ENCODE peak calls at places on chromosomes 6 and 20, in five cellular contexts. S, L, P, B and Z are unnamed samples. For H3K4me1 and H3K36me3, the result is how much of the 10 kb centered on the place peaks cover.

GRCh38 chr6:49551126-49551865 is 828 bp downstream of the C6orf141 start:
- DNase-seq in S (no peak), P (no peak), L (peak), B (no peak), Z (no peak)

GRCh38 chr20:8808180-8808535 is 260.7 kb upstream of the PLCB4 start:
- DNase-seq in S (peak), L (no peak), B (no peak), P (no peak), Z (no peak)

GRCh38 chr6:75991941-75992340 is 80.5 kb downstream of the IMPG1 start:
- DNase-seq in S (no peak), P (no peak), B (no peak), L (no peak), Z (no peak)

GRCh38 chr6:168641455-168641854 is 200.5 kb downstream of the SMOC2 start:
- DNase-seq in S (no peak), B (no peak), P (peak), L (no peak), Z (no peak)

GRCh38 chr6:156809034-156809433 is 31.9 kb downstream of the ARID1B start:
- DNase-seq in S (peak), P (peak), B (no peak), L (no peak), Z (no peak)

GRCh38 chr20:48618052-48618451 is 209.7 kb downstream of the PREX1 start:
- DNase-seq in S (no peak), L (peak), B (no peak), P (no peak), Z (peak)

GRCh38 chr6:50924758-50925157 is 106.1 kb downstream of the TFAP2B start:
- DNase-seq in P (no peak), L (no peak), B (no peak), S (no peak), Z (no peak)

GRCh38 chr6:106512048-106512957 is 117.0 kb downstream of the RTN4IP1 start:
- DNase-seq in B (peak), L (peak), S (peak), P (peak), Z (peak)

GRCh38 chr6:66048684-66049474 is 341.9 kb upstream of the EYS start:
- DNase-seq in P (no peak), L (no peak), S (no peak), B (no peak), Z (no peak)

GRCh38 chr20:761418-762381 is 6.6 kb downstream of the SLC52A3 start:
- DNase-seq in S (no peak), L (no peak), B (no peak), P (no peak), Z (no peak)

GRCh38 chr6:33030245-33030644 is 20.9 kb upstream of the HLA-DOA start:
- DNase-seq in P (no peak), S (no peak), B (no peak), L (no peak), Z (no peak)

GRCh38 chr6:33028220-33028849 is 18.9 kb upstream of the HLA-DOA start:
- DNase-seq in S (no peak), L (no peak), P (no peak), B (no peak), Z (no peak)

GRCh38 chr6:33034554-33034953 is 25.2 kb upstream of the HLA-DOA start:
- DNase-seq in B (no peak), P (no peak), S (no peak), L (no peak), Z (no peak)

GRCh38 chr6:33029297-33030184 is 20.1 kb upstream of the HLA-DOA start:
- DNase-seq in L (no peak), P (peak), B (no peak), S (no peak), Z (no peak)
- TF ChIP-seq CTCF in L (no peak), P (no peak), B (no peak), S (no peak), Z (no peak)

DNA sequence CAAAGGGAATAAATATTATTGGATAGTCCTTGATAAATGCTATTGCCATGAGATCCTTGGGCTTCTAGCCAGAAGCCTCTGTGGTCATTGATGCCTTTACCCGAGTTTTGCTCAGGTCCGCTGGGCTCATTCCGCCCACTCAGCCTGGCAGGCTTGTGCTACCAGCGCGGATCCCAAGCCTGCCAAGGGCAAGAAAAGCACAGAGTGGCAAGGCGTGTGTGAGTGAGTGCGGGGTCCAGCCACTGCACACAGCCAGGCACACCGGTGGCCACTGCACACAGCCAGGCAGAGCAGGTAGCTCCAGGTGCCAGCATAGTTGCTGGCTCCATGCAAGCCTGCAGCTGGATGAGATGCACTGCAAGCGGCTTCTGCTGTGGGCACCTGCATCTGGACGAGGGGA is 38.7 kb downstream of the STK38 start:
- DNase-seq in S (no peak), L (no peak), P (peak), B (no peak), Z (no peak)
- H3K4me1 ChIP-seq in S (under half), L (under half), P (under half), B (under half), Z (under half)

GRCh38 chr6:37221585-37222124 is 35.9 kb upstream of the TBC1D22B start:
- DNase-seq in L (no peak), P (no peak), S (no peak), B (no peak), Z (no peak)
- H3K36me3 ChIP-seq in L (under half), P (under half), S (under half), B (under half), Z (under half)

DNA sequence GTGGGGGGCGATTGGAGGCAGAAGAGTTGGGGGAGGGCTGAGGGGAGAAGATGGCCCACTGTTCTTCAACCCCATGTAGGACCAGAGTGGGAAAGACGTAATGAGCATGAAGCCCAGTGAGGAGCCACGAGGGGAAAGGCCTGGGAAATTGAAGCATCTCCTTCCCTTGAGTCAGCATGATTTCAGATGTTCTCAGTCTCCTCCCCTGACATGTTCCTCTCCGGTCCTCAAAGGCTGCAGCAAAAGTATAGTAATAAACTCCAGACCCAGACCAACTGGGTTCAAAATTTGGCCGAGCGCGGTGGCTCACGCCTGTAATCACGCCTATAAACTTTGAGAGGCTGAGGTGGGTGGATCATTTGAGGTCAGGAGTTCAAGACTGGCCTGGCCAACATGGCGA is 1.9 kb upstream of the NFKBIE start:
- DNase-seq in B (no peak), S (no peak), L (no peak), P (no peak), Z (no peak)
- TF ChIP-seq CTCF in B (no peak), S (no peak), L (no peak), P (no peak), Z (no peak)

GRCh38 chr6:44044154-44044539 is 83.1 kb downstream of the MRPL14 start:
- DNase-seq in L (peak), P (no peak), B (no peak), S (no peak), Z (no peak)
- H3K4me1 ChIP-seq in L (under half), P (under half), B (under half), S (under half), Z (under half)

DNA sequence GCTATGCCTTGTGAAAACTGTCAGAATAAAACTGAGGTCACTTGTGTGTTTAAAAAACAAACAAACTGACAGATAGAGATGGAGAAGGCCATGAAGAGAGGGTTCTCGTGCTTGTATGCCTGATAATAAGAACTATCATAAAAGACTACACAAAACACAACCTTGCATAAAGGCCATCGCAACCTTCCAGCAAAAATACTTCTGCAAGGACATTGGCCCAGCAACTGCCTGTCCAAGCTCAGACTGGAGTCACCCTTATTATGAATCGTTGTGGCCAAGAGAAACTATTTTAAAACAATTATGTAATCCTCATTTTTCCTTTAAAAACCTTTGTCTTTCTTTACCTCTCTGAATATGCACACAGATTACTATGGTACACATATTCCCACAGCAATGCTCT is 93.0 kb upstream of the SMLR1 start:
- DNase-seq in L (no peak), B (no peak), S (no peak), P (peak), Z (no peak)
- H3K36me3 ChIP-seq in L (under half), B (under half), S (under half), P (under half), Z (under half)

GRCh38 chr6:73898599-73898998 is 202.6 kb downstream of the CD109 start:
- DNase-seq in S (no peak), B (no peak), P (no peak), L (no peak), Z (no peak)
- TF ChIP-seq CTCF in S (no peak), B (no peak), P (no peak), L (no peak), Z (no peak)

DNA sequence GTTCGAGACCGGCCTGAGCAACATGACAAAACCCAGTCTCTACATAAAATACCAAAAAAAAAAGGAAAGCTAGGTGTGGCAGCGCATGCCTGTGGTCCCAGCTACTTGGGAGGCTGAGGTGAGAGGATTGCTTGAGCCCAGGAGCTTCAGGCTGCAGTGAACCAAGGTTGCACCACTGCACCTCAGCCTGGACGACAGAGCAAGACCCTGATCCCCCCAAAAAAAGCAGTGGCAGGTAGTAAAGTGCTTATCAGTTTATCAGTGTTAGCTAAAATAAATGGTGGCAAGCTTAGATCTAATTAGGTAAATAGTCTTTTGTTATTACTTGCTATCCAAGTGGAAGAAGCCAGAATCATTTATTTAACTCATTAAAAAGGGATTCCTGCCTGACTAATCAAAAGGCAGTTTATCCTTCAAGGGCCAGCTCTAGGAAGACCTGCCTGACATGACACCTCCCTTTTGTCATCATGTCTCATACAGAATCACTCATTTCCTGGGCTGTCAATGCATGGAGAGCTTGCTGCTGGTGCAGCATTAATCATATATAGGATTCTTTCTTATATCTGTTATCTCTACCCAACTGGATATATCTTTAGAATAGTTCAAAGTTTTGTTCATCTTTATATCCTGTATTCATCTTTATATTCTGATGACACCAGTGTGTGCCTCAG is 9.6 kb downstream of the DSTN start:
- DNase-seq in S (no peak), P (no peak), L (no peak), B (no peak), Z (no peak)
- H3K4me1 ChIP-seq in S (under half), P (under half), L (under half), B (under half), Z (under half)

DNA sequence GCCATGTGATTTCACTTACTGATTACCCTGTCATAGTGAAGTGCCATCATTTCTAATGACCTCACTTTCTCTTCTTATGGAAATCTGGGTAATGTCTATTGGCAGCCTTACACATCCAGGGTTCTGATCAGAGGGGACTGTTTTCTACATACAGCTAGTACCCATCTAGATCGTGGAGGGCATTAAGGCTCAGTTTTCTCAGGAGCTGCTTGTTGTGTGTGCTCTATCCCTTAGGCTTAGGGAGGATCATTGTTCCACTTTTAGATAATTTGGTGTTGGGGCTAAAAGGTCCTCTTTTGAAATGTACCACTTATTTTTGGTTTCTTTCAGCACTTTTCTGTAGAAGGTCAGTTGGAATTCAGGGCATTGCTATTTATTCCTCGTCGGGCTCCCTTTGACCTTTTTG is 3.8 kb downstream of the HSP90AB1 start:
- DNase-seq in B (no peak), L (no peak), P (no peak), S (no peak), Z (no peak)
- H3K36me3 ChIP-seq in B (half or more), L (under half), P (under half), S (half or more), Z (half or more)